ENCODE peak calls at places on chromosomes 12 and 14, in seven cellular contexts. I, X, A, J, Z, V and B are unnamed samples.

GRCh38 chr14:30551460-30551859 is 7.5 kb upstream of the G2E3 start:
- DNase-seq in I (no peak), X (no peak), A (no peak), J (no peak), Z (no peak), V (no peak), B (no peak)

GRCh38 chr12:91215940-91216454 is 33.4 kb upstream of the DCN start:
- DNase-seq in I (no peak), X (no peak), A (no peak), J (no peak), Z (no peak), V (no peak), B (no peak)

GRCh38 chr12:102948941-102949352 is 8.5 kb upstream of the ASCL1 start:
- DNase-seq in I (no peak), X (peak), A (peak), J (peak), Z (peak), V (no peak), B (peak)

GRCh38 chr12:119202121-119202527 is 23.4 kb downstream of the HSPB8 start:
- DNase-seq in I (no peak), X (no peak), A (no peak), J (no peak), Z (no peak), V (no peak), B (no peak)

GRCh38 chr12:2383276-2384028 is 330.7 kb downstream of the CACNA1C start:
- DNase-seq in I (no peak), X (no peak), A (no peak), J (no peak), Z (no peak), V (no peak), B (no peak)

GRCh38 chr12:124709722-124710656 is 142.6 kb upstream of the NCOR2 start:
- DNase-seq in I (no peak), X (no peak), A (no peak), J (no peak), Z (peak), V (no peak), B (no peak)

GRCh38 chr12:29726321-29726692 is 57.4 kb downstream of the TMTC1 start:
- DNase-seq in I (no peak), X (no peak), A (peak), J (no peak), Z (no peak), V (no peak), B (no peak)

GRCh38 chr14:101957406-101958234 is 6.8 kb upstream of the DYNC1H1 start:
- DNase-seq in I (no peak), X (no peak), A (no peak), J (no peak), Z (no peak), V (no peak), B (no peak)

GRCh38 chr14:63713765-63714164 is 14.1 kb downstream of the SGPP1 start:
- DNase-seq in I (no peak), X (no peak), A (no peak), J (no peak), Z (no peak), V (no peak), B (no peak)

GRCh38 chr12:34302131-34302885 is 280.0 kb downstream of the ALG10 start:
- DNase-seq in I (no peak), X (no peak), A (no peak), J (no peak), Z (no peak), V (peak), B (no peak)

GRCh38 chr12:84362552-84362897 is 550.1 kb downstream of the SLC6A15 start:
- DNase-seq in I (no peak), X (no peak), A (no peak), J (no peak), Z (no peak), V (peak), B (no peak)

GRCh38 chr14:87615822-87616679 is 376.9 kb downstream of the GALC start:
- DNase-seq in I (peak), X (no peak), A (peak), J (peak), Z (peak), V (no peak), B (peak)

GRCh38 chr12:70994217-70994788 is 73.8 kb upstream of the PTPRR start:
- DNase-seq in I (no peak), X (no peak), A (no peak), J (no peak), Z (no peak), V (no peak), B (no peak)

GRCh38 chr12:26906024-26906423 is 31.8 kb downstream of the INTS13 start:
- DNase-seq in I (no peak), X (no peak), A (no peak), J (no peak), Z (no peak), V (no peak), B (no peak)

GRCh38 chr12:130014485-130014807 is 110.6 kb upstream of the TMEM132D start:
- DNase-seq in I (no peak), X (no peak), A (no peak), J (no peak), Z (peak), V (no peak), B (peak)

GRCh38 chr14:91649930-91650329 is 82.0 kb downstream of the CATSPERB start:
- DNase-seq in I (no peak), X (peak), A (peak), J (no peak), Z (no peak), V (no peak), B (no peak)

GRCh38 chr14:73887116-73887490 is 444 bp downstream of the ZNF410 start:
- DNase-seq in I (no peak), X (no peak), A (no peak), J (no peak), Z (no peak), V (no peak), B (no peak)

GRCh38 chr14:89418976-89419375 is 1.9 kb upstream of the FOXN3 start:
- DNase-seq in I (no peak), X (no peak), A (no peak), J (no peak), Z (no peak), V (no peak), B (no peak)

GRCh38 chr14:53714495-53715389 is 241.9 kb downstream of the BMP4 start:
- DNase-seq in I (no peak), X (no peak), A (no peak), J (no peak), Z (no peak), V (no peak), B (no peak)

GRCh38 chr12:6295187-6295811 is 15.2 kb upstream of the PLEKHG6 start:
- DNase-seq in I (no peak), X (peak), A (no peak), J (no peak), Z (no peak), V (no peak), B (no peak)

GRCh38 chr14:31025335-31026075 is at the start of gene AP4S1:
- DNase-seq in I (peak), X (peak), A (peak), J (peak), Z (peak), V (peak), B (peak)

GRCh38 chr12:49451468-49452259 is 84.4 kb downstream of the SPATS2 start:
- DNase-seq in I (no peak), X (no peak), A (no peak), J (no peak), Z (no peak), V (no peak), B (no peak)

GRCh38 chr12:54932691-54933090 is 51.9 kb downstream of the TESPA1 start:
- DNase-seq in I (no peak), X (no peak), A (no peak), J (no peak), Z (no peak), V (no peak), B (no peak)

GRCh38 chr12:100249936-100250335 is 16.9 kb downstream of the DEPDC4 start:
- DNase-seq in I (no peak), X (no peak), A (no peak), J (no peak), Z (no peak), V (no peak), B (no peak)

GRCh38 chr14:34252227-34252626 is 209.8 kb downstream of the SPTSSA start:
- DNase-seq in I (no peak), X (no peak), A (no peak), J (no peak), Z (no peak), V (no peak), B (peak)

GRCh38 chr12:125878483-125878882 is 813.2 kb downstream of the AACS start:
- DNase-seq in I (no peak), X (no peak), A (no peak), J (no peak), Z (no peak), V (no peak), B (no peak)

GRCh38 chr14:66568220-66568619 is 60.3 kb downstream of the GPHN start:
- DNase-seq in I (no peak), X (no peak), A (no peak), J (no peak), Z (no peak), V (no peak), B (no peak)

GRCh38 chr12:91072931-91073330 is 15.1 kb upstream of the KERA start:
- DNase-seq in I (no peak), X (no peak), A (no peak), J (no peak), Z (no peak), V (no peak), B (no peak)

GRCh38 chr12:32836710-32837109 is 59.9 kb downstream of the PKP2 start:
- DNase-seq in I (no peak), X (no peak), A (no peak), J (no peak), Z (no peak), V (no peak), B (no peak)

GRCh38 chr14:84760506-84760905 is 769.4 kb upstream of the FLRT2 start:
- DNase-seq in I (no peak), X (no peak), A (no peak), J (no peak), Z (no peak), V (no peak), B (no peak)

GRCh38 chr12:155646-156045 is 58.3 kb downstream of the SLC6A12 start:
- DNase-seq in I (no peak), X (no peak), A (no peak), J (no peak), Z (no peak), V (no peak), B (no peak)

GRCh38 chr12:50390284-50390683 is 6.1 kb downstream of the FAM186A start:
- DNase-seq in I (no peak), X (peak), A (no peak), J (no peak), Z (no peak), V (no peak), B (no peak)

GRCh38 chr12:82867782-82868505 is 181.2 kb downstream of the TMTC2 start:
- DNase-seq in I (no peak), X (no peak), A (peak), J (no peak), Z (no peak), V (no peak), B (no peak)

GRCh38 chr14:72559669-72560068 is 334.2 kb downstream of the DPF3 start:
- DNase-seq in I (no peak), X (no peak), A (no peak), J (no peak), Z (no peak), V (no peak), B (no peak)

GRCh38 chr14:51180577-51180976 is 59.5 kb upstream of the TMX1 start:
- DNase-seq in I (no peak), X (no peak), A (no peak), J (no peak), Z (no peak), V (no peak), B (no peak)

GRCh38 chr12:112419269-112420133 is 754 bp downstream of the PTPN11 start:
- DNase-seq in I (peak), X (peak), A (peak), J (peak), Z (no peak), V (peak), B (no peak)

GRCh38 chr14:62706217-62706616 is 339.0 kb downstream of the KCNH5 start:
- DNase-seq in I (no peak), X (no peak), A (no peak), J (no peak), Z (no peak), V (no peak), B (no peak)

GRCh38 chr14:105026789-105027563 is 6.1 kb upstream of the CDCA4 start:
- DNase-seq in I (no peak), X (no peak), A (peak), J (no peak), Z (no peak), V (no peak), B (no peak)

GRCh38 chr14:94028450-94028826 is 2.3 kb downstream of the OTUB2 start:
- DNase-seq in I (no peak), X (no peak), A (peak), J (no peak), Z (no peak), V (no peak), B (no peak)

GRCh38 chr12:20695232-20695631 is at the start of gene SLCO1C1:
- DNase-seq in I (no peak), X (no peak), A (peak), J (no peak), Z (no peak), V (no peak), B (no peak)

DNA sequence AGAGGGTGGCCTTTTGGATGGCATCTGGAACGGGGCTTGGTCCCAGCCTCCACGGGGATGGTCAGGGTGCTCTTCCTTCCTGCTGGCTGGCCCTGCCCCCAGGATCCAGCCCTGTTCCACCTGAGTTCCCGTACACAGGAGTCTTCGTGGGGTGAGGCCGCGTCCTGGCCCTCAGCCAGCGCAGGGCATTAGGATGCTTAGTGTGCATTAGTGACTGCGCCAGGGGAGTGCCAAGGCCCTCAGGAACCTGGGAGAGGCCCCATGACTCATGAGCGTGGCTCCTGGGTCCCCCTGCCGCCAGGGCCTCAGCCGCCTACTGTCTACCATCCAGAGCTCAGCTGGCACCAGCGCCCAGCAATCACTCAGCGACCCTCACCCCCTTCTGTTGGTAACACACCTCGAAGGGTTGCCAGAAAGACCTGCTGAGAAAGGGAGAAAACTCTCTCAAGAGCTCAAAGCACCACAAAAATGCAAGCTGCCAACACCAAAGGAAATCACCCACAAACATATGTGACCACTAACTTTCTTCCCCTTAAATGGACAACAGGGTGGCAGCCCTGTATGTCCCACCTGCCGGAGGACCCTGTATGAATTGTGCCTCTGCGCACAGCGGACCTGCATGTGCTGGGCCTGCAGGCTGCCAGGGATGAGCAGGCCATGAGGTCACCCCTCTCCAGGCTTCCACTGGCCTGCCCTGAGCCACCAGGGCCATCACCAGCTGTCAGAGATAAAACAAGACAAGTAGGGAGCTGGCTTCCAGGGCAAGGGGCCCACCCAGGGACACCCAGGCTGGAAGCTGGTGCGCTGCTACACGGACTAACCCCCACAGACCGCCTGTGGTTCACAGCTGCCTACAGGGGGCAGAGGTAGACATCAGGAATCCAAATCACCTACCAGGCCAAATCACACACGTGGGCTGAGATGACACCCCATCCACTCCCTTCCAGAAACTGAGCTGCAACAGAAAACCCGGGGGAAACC is 28.7 kb downstream of the CCDC85C start:
- DNase-seq in I (peak), X (peak), A (peak), J (no peak), Z (peak), V (no peak), B (no peak)
- TF ChIP-seq CTCF in I (no peak), X (no peak), A (peak), J (peak), Z (peak), V (peak), B (no peak)

DNA sequence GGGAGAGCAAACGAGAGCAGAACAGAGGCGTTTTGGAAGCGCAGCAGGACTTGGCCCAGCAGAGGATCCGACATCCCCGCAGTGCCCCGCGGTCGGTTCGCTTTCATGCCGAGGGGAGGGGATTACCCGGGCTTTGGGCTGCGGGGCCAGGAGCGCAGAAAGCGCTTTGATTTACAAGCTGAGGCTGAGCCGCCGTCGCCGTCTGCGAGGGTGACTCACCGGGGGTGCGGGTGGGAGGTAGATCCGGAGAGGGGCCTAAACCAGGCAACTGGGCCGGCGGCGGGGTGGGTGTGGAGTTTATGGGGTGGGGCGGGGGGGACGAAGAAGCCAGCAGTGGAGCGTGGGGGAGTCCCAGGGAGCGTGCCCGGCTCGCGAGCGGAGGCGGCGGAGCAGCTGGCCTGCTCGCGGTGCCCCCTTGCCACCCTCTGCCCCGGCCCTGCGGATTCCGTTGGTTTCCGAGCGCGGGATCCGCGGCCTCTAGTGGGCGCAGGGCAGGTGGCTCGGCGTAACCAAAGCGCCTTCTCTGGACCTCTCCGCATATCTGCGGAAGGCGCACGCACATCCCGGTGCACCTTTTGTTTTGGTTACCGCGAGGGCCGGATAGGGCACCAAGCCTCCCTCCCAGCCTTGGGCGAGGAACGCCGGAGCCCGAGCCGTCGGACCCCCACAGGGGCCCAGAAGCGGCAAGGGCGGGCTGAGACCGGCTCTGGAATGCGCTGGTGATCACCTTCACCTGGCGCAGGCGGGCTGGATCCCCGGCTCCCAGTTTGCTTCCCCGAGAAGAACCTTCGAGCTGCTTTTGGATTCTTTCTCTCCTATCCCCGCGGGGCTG is 2.6 kb downstream of the SIX4 start:
- DNase-seq in I (peak), X (peak), A (peak), J (peak), Z (peak), V (peak), B (peak)
- TF ChIP-seq CTCF in I (peak), X (no peak), A (peak), J (peak), Z (peak), V (peak), B (no peak)

DNA sequence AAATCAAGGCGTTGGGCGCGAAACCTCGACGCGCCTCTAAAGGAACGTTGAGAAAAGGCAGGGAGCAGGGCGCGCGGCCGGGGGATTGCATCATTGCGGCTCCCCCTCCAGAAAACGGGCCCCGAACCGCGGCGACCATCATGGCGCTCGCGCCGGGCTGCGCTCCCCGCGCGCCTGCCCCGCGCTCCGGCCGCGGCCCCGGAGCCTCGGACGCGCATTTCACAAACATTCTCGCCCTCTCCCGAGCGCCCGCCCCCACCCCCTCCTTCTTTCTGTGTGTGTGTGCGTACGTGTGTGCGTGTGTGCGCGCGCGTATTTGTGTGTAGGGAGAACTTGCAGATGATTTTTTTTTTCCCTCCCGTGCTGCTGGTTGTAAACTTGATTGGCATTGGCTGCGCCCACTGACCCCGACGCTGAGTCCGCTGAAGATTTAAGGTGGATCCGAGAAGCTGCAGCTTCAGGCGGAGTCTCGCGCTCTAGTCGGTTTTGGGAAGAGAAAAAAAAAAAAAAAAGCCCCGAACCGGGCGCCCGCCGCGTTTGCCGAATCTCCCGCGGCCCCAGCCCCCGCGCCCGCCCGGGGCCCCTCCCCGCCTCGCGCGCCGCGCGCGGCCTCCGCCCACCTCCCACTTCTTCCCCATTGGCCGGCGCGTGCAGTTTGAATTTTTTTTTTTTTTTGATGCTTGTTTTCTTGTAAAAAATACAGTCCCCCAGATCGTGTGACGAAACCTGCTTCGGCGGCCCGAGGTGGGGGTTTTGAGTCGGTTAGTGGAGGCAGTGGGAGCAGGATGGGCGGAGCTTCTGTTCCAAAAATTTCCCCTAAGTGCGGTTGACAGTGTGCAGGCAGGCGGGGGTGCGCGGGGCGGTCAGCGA is 8.2 kb downstream of the CDKN1B start:
- DNase-seq in I (peak), X (peak), A (peak), J (peak), Z (peak), V (peak), B (peak)
- TF ChIP-seq CTCF in I (no peak), X (no peak), A (no peak), J (no peak), Z (no peak), V (no peak), B (no peak)

GRCh38 chr12:9710584-9711375 is 22.1 kb downstream of the CLECL1 start:
- DNase-seq in I (no peak), X (no peak), A (no peak), J (no peak), Z (no peak), V (no peak), B (no peak)

GRCh38 chr12:9708853-9709252 is 24.0 kb downstream of the CLECL1 start:
- DNase-seq in I (no peak), X (no peak), A (no peak), J (no peak), Z (no peak), V (no peak), B (no peak)

GRCh38 chr12:9707864-9708808 is 24.8 kb downstream of the CLECL1 start:
- DNase-seq in I (no peak), X (peak), A (peak), J (peak), Z (peak), V (peak), B (peak)

GRCh38 chr12:9706081-9706685 is 26.7 kb downstream of the CLECL1 start:
- DNase-seq in I (no peak), X (no peak), A (no peak), J (no peak), Z (no peak), V (no peak), B (no peak)

DNA sequence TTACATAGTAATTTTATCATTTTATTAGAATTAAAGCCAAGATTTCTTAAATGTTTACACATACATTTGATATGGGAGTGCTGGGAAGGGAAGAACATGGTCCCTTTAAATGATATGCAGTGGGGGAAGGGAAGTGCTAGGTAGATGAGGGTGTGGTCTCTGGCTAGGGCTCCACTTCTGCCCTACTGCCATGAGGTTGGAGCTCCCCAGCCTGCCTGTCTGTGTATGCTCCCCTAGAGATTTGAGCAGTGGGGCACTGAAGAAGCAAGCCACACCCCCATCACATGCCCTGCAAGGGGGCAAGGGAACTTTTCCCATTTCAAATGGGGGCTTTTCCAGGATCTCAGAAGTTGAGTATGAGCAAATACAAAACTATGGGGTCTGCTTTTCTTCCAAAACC is 25.5 kb downstream of the CLECL1 start:
- DNase-seq in I (no peak), X (no peak), A (no peak), J (no peak), Z (no peak), V (no peak), B (no peak)
- TF ChIP-seq CTCF in I (no peak), X (no peak), A (no peak), J (no peak), Z (no peak), V (no peak), B (no peak)